ENCODE peak calls at places on chromosomes 7 and 10, in four cellular contexts. N is A549, Q is WTC11, Y is Calu3. F is an unnamed sample.

GRCh38 chr10:18312385-18313145 is 172.3 kb downstream of the CACNB2 start:
- DNase-seq in Q (no peak), N (peak; percentile 52), Y (no peak), F (peak; percentile 55)

GRCh38 chr7:107043916-107044346 is 574 bp upstream of the PRKAR2B start:
- DNase-seq in N (peak; percentile 16), Y (no peak), Q (no peak), F (no peak)

GRCh38 chr10:102770108-102770482 is 26.3 kb downstream of the WBP1L start:
- DNase-seq in Q (no peak), Y (no peak), N (no peak), F (no peak)

GRCh38 chr10:124590216-124591122 is 128.8 kb downstream of the LHPP start:
- DNase-seq in Q (no peak), N (no peak), Y (no peak), F (no peak)

GRCh38 chr7:101814996-101815825 is 2.2 kb upstream of the CUX1 start:
- DNase-seq in N (peak; percentile 69), Q (peak; percentile 64), Y (peak; percentile 47), F (peak; percentile 81)

GRCh38 chr10:26887611-26888215 is 27.0 kb upstream of the ABI1 start:
- DNase-seq in Y (no peak), N (no peak), Q (no peak), F (no peak)

GRCh38 chr10:1874533-1874932 is 137.2 kb upstream of the ADARB2 start:
- DNase-seq in N (no peak), Y (no peak), Q (no peak), F (peak; percentile 34)

GRCh38 chr7:50826371-50827172 is 43.9 kb upstream of the GRB10 start:
- DNase-seq in Q (no peak), N (peak; percentile 47), Y (peak; percentile 81), F (no peak)

GRCh38 chr10:725786-726185 is 36.3 kb upstream of the DIP2C start:
- DNase-seq in Q (no peak), N (no peak), Y (no peak), F (no peak)

GRCh38 chr7:131012477-131013031 is 278.5 kb upstream of the KLF14 start:
- DNase-seq in N (no peak), Q (no peak), Y (no peak), F (no peak)

GRCh38 chr7:106063039-106063438 is 49.1 kb downstream of the SYPL1 start:
- DNase-seq in N (no peak), Q (no peak), Y (no peak), F (no peak)

GRCh38 chr7:138967159-138967558 is 14.0 kb downstream of the KIAA1549 start:
- DNase-seq in Q (no peak), Y (no peak), N (no peak), F (no peak)

GRCh38 chr7:129553861-129554530 is 51.7 kb downstream of the SMKR1 start:
- DNase-seq in N (no peak), Q (no peak), Y (no peak), F (no peak)

GRCh38 chr7:47572101-47572460 is 9.8 kb downstream of the TNS3 start:
- DNase-seq in Q (no peak), Y (no peak), N (no peak), F (no peak)

GRCh38 chr7:47573758-47574472 is 8.0 kb downstream of the TNS3 start:
- DNase-seq in Q (no peak), N (no peak), Y (peak; percentile 29), F (no peak)

GRCh38 chr7:47574473-47575328 is 7.2 kb downstream of the TNS3 start:
- DNase-seq in Y (no peak), Q (no peak), N (no peak), F (no peak)

GRCh38 chr7:47571355-47572100 is 10.4 kb downstream of the TNS3 start:
- DNase-seq in N (no peak), Y (peak; percentile 84), Q (no peak), F (no peak)

DNA sequence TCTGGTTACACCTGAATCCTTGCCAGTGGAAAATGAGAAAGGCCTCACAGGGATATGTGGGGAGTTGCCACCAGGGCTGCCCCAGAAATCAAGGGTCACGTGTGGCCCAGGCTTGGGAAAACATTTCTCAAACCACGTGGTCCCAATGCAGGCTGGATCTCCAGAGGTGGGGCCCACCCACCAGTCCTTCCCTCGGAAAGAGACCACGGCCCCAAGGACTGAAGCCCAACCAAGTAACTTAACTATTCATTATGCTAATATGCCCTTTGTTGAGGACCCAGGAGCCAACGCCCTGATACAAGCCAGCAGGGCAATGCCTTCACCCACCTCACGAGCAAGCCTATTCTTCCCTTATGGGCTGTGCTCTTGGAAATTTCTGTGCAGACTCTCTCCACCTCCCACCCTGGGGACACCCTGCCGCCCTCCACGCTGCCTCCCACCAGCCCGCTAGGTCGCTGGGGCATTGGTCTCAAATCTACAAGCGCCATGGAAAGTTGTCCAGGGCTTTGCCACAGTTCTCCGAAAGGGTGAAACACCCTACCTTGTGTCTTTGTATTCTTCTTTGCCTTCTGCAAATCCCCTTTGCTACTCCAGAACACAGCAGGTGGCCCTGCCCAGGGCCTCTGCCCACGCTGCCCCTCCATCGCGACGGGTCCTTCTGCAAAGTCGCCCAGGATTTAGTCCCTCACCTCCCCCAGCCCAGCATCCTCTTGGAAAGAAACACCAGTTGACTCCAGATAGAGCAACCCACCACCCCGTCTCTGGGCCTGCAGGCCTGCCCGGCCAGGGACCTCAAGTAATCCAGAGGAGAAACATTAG is 8.8 kb downstream of the TNS3 start:
- DNase-seq in N (no peak), Q (peak; percentile 35), Y (no peak), F (no peak)
- TF ChIP-seq CTCF in N (no peak), Q (no peak), Y (no peak), F (no peak)

DNA sequence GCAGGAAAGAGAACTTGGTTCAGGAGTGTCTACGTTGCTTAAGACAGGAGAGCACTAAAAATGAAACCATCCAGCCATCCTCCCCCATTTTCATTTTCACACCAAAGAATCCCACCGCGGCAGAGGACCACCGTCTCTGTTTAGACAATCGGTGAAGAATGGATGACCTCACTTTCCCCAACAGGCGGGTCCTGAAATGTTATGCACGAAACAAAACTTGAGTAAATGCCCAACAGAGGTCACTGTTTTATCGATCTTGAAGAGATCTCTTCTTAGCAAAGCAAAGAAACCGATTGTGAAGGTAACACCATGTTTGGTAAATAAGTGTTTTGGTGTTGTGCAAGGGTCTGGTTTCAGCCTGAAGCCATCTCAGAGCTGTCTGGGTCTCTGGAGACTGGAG is 1.4 kb upstream of the IL6 start:
- DNase-seq in N (no peak), Q (no peak), Y (no peak), F (peak; percentile 46)
- TF ChIP-seq CTCF in N (peak; percentile 24), Q (no peak), Y (no peak), F (peak; percentile 48)

DNA sequence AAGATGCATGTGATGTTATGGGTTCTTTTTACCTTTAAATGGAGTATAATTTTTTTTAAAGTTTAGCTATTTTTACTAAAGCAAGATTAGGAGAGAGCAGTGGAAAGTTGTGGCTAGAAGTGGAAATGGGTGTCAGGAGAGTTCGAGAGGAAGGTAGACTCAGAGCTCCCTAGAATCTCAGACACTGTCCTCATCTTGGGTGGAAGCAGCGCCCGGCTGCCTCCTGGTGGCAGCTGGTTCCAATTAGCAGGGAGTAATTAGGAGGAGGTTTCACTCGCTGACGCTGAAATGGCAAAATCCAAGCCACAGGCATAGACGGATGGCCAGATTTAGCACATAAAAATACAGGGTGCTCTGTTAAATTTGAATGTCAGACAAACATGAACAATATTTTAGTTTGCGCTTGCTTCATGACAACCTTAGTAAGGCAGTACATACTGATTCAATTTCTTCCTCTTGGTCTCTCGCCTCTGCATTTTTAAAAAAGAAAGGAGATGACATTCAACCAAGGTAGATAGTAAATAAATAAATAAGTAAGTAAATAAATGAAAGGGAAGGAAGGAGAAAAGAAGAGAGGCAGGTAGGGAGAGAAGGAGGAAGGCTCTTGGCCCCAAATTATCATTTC is 58.5 kb downstream of the LGI1 start:
- DNase-seq in N (peak; percentile 46), Q (peak; percentile 62), Y (peak; percentile 55), F (peak; percentile 47)
- TF ChIP-seq CTCF in N (peak; percentile 73), Q (peak; percentile 45), Y (peak; percentile 52), F (peak; percentile 73)

GRCh38 chr10:93993414-93993781 is 333 bp upstream of the PLCE1 start:
- DNase-seq in Y (no peak), Q (no peak), N (no peak), F (no peak)

GRCh38 chr10:93992400-93993030 is 1.2 kb upstream of the PLCE1 start:
- DNase-seq in Q (no peak), Y (no peak), N (peak; percentile 62), F (no peak)

GRCh38 chr10:93995182-93995581 is 1.5 kb downstream of the PLCE1 start:
- DNase-seq in N (no peak), Q (no peak), Y (no peak), F (no peak)

GRCh38 chr10:93995598-93996271 is 2.0 kb downstream of the PLCE1 start:
- DNase-seq in Y (no peak), Q (no peak), N (no peak), F (no peak)

DNA sequence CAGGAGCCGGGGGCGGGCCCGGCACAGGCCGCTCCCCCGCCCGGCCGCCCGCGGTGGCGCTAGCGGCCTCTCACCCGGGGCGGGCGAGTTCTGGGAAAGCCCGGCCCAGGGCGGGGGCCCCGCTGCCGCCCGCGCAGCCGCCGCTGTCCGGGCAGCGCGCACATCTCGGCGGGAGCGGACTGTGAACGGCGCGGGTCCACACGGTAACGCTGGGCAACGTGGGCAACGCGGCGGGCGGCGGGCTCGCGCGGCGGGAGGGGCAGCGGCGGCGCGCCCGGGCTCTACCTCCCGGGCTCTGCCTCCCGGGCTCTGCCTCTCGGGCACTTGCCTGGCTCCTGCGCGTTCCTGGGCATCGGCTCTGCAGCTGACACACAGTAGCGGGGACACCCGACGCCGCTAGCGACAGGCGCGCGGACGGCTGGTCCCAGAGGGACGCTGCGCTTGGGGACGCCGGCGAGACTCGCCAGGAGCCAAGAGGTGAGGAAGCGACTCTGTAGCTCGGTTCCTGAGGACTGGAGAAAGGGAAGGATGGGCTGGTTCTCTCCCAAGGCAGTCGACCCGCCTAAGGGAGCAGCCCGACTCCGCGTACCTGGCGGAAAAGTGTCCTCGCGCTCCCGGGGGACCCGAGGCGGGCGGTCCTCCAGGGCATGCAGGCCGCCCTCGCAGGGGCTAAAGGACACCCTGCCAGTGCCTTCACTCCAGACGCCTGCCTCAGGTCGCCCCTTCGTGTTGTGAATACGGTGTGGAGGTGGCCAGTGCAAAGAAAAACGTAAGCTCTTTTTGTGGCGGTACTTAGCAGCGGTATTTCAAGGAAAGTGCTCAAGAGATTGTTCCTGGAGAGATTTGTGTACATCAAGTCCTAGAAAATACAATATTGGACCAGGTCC is at the start of gene PLCE1:
- DNase-seq in Y (peak; percentile 59), Q (peak; percentile 47), N (peak; percentile 71), F (peak; percentile 73)
- TF ChIP-seq CTCF in Y (no peak), Q (no peak), N (peak; percentile 23), F (no peak)

GRCh38 chr10:45241865-45242518 is 73.4 kb downstream of the OR13A1 start:
- DNase-seq in N (no peak), Y (no peak), Q (no peak), F (no peak)
- TF ChIP-seq CTCF in N (no peak), Y (no peak), Q (no peak), F (no peak)

GRCh38 chr10:97762056-97762455 is 9.7 kb downstream of the SFRP5 start:
- DNase-seq in N (no peak), Q (no peak), Y (no peak), F (no peak)

GRCh38 chr10:97759157-97759980 is 12.4 kb downstream of the SFRP5 start:
- DNase-seq in N (peak; percentile 94), Q (peak; percentile 90), Y (peak; percentile 71), F (peak; percentile 77)

GRCh38 chr10:97760461-97761257 is 11.1 kb downstream of the SFRP5 start:
- DNase-seq in N (no peak), Q (no peak), Y (no peak), F (no peak)

GRCh38 chr10:97761331-97761865 is 10.4 kb downstream of the SFRP5 start:
- DNase-seq in N (no peak), Q (no peak), Y (no peak), F (no peak)

GRCh38 chr10:97759981-97760345 is 11.8 kb downstream of the SFRP5 start:
- DNase-seq in Q (no peak), N (no peak), Y (no peak), F (no peak)
- TF ChIP-seq CTCF in Q (no peak), N (no peak), Y (no peak), F (no peak)

GRCh38 chr10:116827214-116827671 is 22.1 kb upstream of the ENO4 start:
- DNase-seq in Q (no peak), Y (no peak), N (no peak), F (no peak)
- TF ChIP-seq CTCF in Q (no peak), Y (no peak), N (no peak), F (no peak)